ENCODE peak calls at places on chromosomes 13 and 19, in nine cellular contexts. One of them, this sample, is unnamed.

GRCh38 chr13:112106467-112107141 is 39.7 kb downstream of the SOX1 start:
- DNase-seq in WTC11: peak
- DNase-seq in hippocampal formation: peak
- DNase-seq in AG10803: no peak
- DNase-seq in ELR: no peak
- DNase-seq in EH: no peak
- DNase-seq in OCI-M1: no peak
- DNase-seq in NCI-H446 treated with DMSO at 0.1 percent for 48 hours: no peak
- DNase-seq in activated CD4-positive, alpha-beta T cell treated with anti-CD3 and anti-CD28 coated beads, Interleukin-2, amount 50 U/mL, for 24 hours: no peak
- DNase-seq in this sample: no peak

GRCh38 chr19:49455729-49456128 is 2.7 kb downstream of the ALDH16A1 start:
- DNase-seq in WTC11: no peak
- DNase-seq in EH: peak
- DNase-seq in activated CD4-positive, alpha-beta T cell treated with anti-CD3 and anti-CD28 coated beads, Interleukin-2, amount 50 U/mL, for 24 hours: no peak
- DNase-seq in NCI-H446 treated with DMSO at 0.1 percent for 48 hours: no peak
- DNase-seq in OCI-M1: no peak
- DNase-seq in hippocampal formation: no peak
- DNase-seq in ELR: no peak
- DNase-seq in AG10803: peak
- DNase-seq in this sample: no peak

GRCh38 chr19:30686252-30686762 is 314.1 kb downstream of the ZNF536 start:
- DNase-seq in EH: peak
- DNase-seq in WTC11: no peak
- DNase-seq in AG10803: peak
- DNase-seq in activated CD4-positive, alpha-beta T cell treated with anti-CD3 and anti-CD28 coated beads, Interleukin-2, amount 50 U/mL, for 24 hours: no peak
- DNase-seq in OCI-M1: no peak
- DNase-seq in hippocampal formation: peak
- DNase-seq in ELR: peak
- DNase-seq in NCI-H446 treated with DMSO at 0.1 percent for 48 hours: no peak
- DNase-seq in this sample: no peak

GRCh38 chr13:102901056-102901455 is 55.2 kb downstream of the ERCC5 start:
- DNase-seq in OCI-M1: no peak
- DNase-seq in WTC11: no peak
- DNase-seq in EH: no peak
- DNase-seq in NCI-H446 treated with DMSO at 0.1 percent for 48 hours: no peak
- DNase-seq in AG10803: no peak
- DNase-seq in ELR: no peak
- DNase-seq in hippocampal formation: no peak
- DNase-seq in activated CD4-positive, alpha-beta T cell treated with anti-CD3 and anti-CD28 coated beads, Interleukin-2, amount 50 U/mL, for 24 hours: no peak
- DNase-seq in this sample: no peak

GRCh38 chr19:11927227-11927626 is 2.3 kb downstream of the ZNF700 start:
- DNase-seq in WTC11: no peak
- DNase-seq in hippocampal formation: no peak
- DNase-seq in NCI-H446 treated with DMSO at 0.1 percent for 48 hours: no peak
- DNase-seq in EH: no peak
- DNase-seq in OCI-M1: no peak
- DNase-seq in activated CD4-positive, alpha-beta T cell treated with anti-CD3 and anti-CD28 coated beads, Interleukin-2, amount 50 U/mL, for 24 hours: no peak
- DNase-seq in AG10803: no peak
- DNase-seq in ELR: no peak
- DNase-seq in this sample: no peak

GRCh38 chr19:31214997-31215396 is 134.2 kb downstream of the TSHZ3 start:
- DNase-seq in AG10803: no peak
- DNase-seq in activated CD4-positive, alpha-beta T cell treated with anti-CD3 and anti-CD28 coated beads, Interleukin-2, amount 50 U/mL, for 24 hours: peak
- DNase-seq in NCI-H446 treated with DMSO at 0.1 percent for 48 hours: no peak
- DNase-seq in hippocampal formation: no peak
- DNase-seq in EH: no peak
- DNase-seq in OCI-M1: no peak
- DNase-seq in ELR: peak
- DNase-seq in WTC11: no peak
- DNase-seq in this sample: peak

GRCh38 chr19:38649305-38650179 is 2.1 kb downstream of the ACTN4 start:
- DNase-seq in activated CD4-positive, alpha-beta T cell treated with anti-CD3 and anti-CD28 coated beads, Interleukin-2, amount 50 U/mL, for 24 hours: no peak
- DNase-seq in EH: peak
- DNase-seq in OCI-M1: peak
- DNase-seq in NCI-H446 treated with DMSO at 0.1 percent for 48 hours: no peak
- DNase-seq in AG10803: no peak
- DNase-seq in ELR: peak
- DNase-seq in WTC11: no peak
- DNase-seq in hippocampal formation: no peak
- DNase-seq in this sample: peak

GRCh38 chr19:738509-739128 is 12.3 kb upstream of the MISP start:
- DNase-seq in EH: no peak
- DNase-seq in NCI-H446 treated with DMSO at 0.1 percent for 48 hours: no peak
- DNase-seq in hippocampal formation: no peak
- DNase-seq in ELR: no peak
- DNase-seq in WTC11: no peak
- DNase-seq in OCI-M1: no peak
- DNase-seq in AG10803: no peak
- DNase-seq in activated CD4-positive, alpha-beta T cell treated with anti-CD3 and anti-CD28 coated beads, Interleukin-2, amount 50 U/mL, for 24 hours: no peak
- DNase-seq in this sample: no peak

GRCh38 chr19:6260912-6261636 is 18.7 kb downstream of the MLLT1 start:
- DNase-seq in hippocampal formation: no peak
- DNase-seq in AG10803: no peak
- DNase-seq in OCI-M1: peak
- DNase-seq in ELR: peak
- DNase-seq in activated CD4-positive, alpha-beta T cell treated with anti-CD3 and anti-CD28 coated beads, Interleukin-2, amount 50 U/mL, for 24 hours: no peak
- DNase-seq in NCI-H446 treated with DMSO at 0.1 percent for 48 hours: no peak
- DNase-seq in EH: peak
- DNase-seq in WTC11: peak
- DNase-seq in this sample: peak

GRCh38 chr13:98487522-98487921 is 89.4 kb downstream of the STK24 start:
- DNase-seq in EH: no peak
- DNase-seq in ELR: no peak
- DNase-seq in activated CD4-positive, alpha-beta T cell treated with anti-CD3 and anti-CD28 coated beads, Interleukin-2, amount 50 U/mL, for 24 hours: no peak
- DNase-seq in NCI-H446 treated with DMSO at 0.1 percent for 48 hours: no peak
- DNase-seq in hippocampal formation: no peak
- DNase-seq in WTC11: no peak
- DNase-seq in AG10803: no peak
- DNase-seq in OCI-M1: peak
- DNase-seq in this sample: no peak

GRCh38 chr13:110501188-110501587 is 60.3 kb downstream of the RAB20 start:
- DNase-seq in EH: no peak
- DNase-seq in activated CD4-positive, alpha-beta T cell treated with anti-CD3 and anti-CD28 coated beads, Interleukin-2, amount 50 U/mL, for 24 hours: no peak
- DNase-seq in ELR: no peak
- DNase-seq in WTC11: no peak
- DNase-seq in AG10803: no peak
- DNase-seq in OCI-M1: no peak
- DNase-seq in hippocampal formation: no peak
- DNase-seq in NCI-H446 treated with DMSO at 0.1 percent for 48 hours: no peak
- DNase-seq in this sample: no peak

GRCh38 chr13:64397699-64398098 is 2832.4 kb downstream of the PCDH9 start:
- DNase-seq in activated CD4-positive, alpha-beta T cell treated with anti-CD3 and anti-CD28 coated beads, Interleukin-2, amount 50 U/mL, for 24 hours: no peak
- DNase-seq in OCI-M1: peak
- DNase-seq in ELR: peak
- DNase-seq in AG10803: peak
- DNase-seq in hippocampal formation: no peak
- DNase-seq in NCI-H446 treated with DMSO at 0.1 percent for 48 hours: no peak
- DNase-seq in WTC11: no peak
- DNase-seq in EH: peak
- DNase-seq in this sample: peak

GRCh38 chr19:14758816-14759215 is 19.5 kb downstream of the ADGRE2 start:
- DNase-seq in hippocampal formation: no peak
- DNase-seq in activated CD4-positive, alpha-beta T cell treated with anti-CD3 and anti-CD28 coated beads, Interleukin-2, amount 50 U/mL, for 24 hours: no peak
- DNase-seq in ELR: no peak
- DNase-seq in WTC11: peak
- DNase-seq in NCI-H446 treated with DMSO at 0.1 percent for 48 hours: no peak
- DNase-seq in AG10803: no peak
- DNase-seq in OCI-M1: no peak
- DNase-seq in EH: no peak
- DNase-seq in this sample: no peak

GRCh38 chr19:8567522-8568172 is 9.6 kb downstream of the MYO1F start:
- DNase-seq in WTC11: no peak
- DNase-seq in hippocampal formation: no peak
- DNase-seq in activated CD4-positive, alpha-beta T cell treated with anti-CD3 and anti-CD28 coated beads, Interleukin-2, amount 50 U/mL, for 24 hours: no peak
- DNase-seq in AG10803: no peak
- DNase-seq in EH: no peak
- DNase-seq in ELR: no peak
- DNase-seq in OCI-M1: peak
- DNase-seq in NCI-H446 treated with DMSO at 0.1 percent for 48 hours: no peak
- DNase-seq in this sample: no peak

GRCh38 chr19:39146686-39147450 is 21.3 kb downstream of the PAK4 start:
- DNase-seq in NCI-H446 treated with DMSO at 0.1 percent for 48 hours: no peak
- DNase-seq in EH: no peak
- DNase-seq in AG10803: no peak
- DNase-seq in WTC11: no peak
- DNase-seq in OCI-M1: no peak
- DNase-seq in ELR: no peak
- DNase-seq in hippocampal formation: no peak
- DNase-seq in activated CD4-positive, alpha-beta T cell treated with anti-CD3 and anti-CD28 coated beads, Interleukin-2, amount 50 U/mL, for 24 hours: no peak
- DNase-seq in this sample: no peak

GRCh38 chr13:95677564-95678386 is 836 bp downstream of the DNAJC3 start:
- DNase-seq in hippocampal formation: no peak
- DNase-seq in EH: peak
- DNase-seq in NCI-H446 treated with DMSO at 0.1 percent for 48 hours: no peak
- DNase-seq in AG10803: peak
- DNase-seq in WTC11: peak
- DNase-seq in OCI-M1: peak
- DNase-seq in activated CD4-positive, alpha-beta T cell treated with anti-CD3 and anti-CD28 coated beads, Interleukin-2, amount 50 U/mL, for 24 hours: no peak
- DNase-seq in ELR: peak
- DNase-seq in this sample: peak

GRCh38 chr13:98476538-98476966 is 100.4 kb downstream of the STK24 start:
- DNase-seq in WTC11: no peak
- DNase-seq in activated CD4-positive, alpha-beta T cell treated with anti-CD3 and anti-CD28 coated beads, Interleukin-2, amount 50 U/mL, for 24 hours: peak
- DNase-seq in NCI-H446 treated with DMSO at 0.1 percent for 48 hours: no peak
- DNase-seq in OCI-M1: no peak
- DNase-seq in AG10803: peak
- DNase-seq in EH: peak
- DNase-seq in ELR: peak
- DNase-seq in hippocampal formation: no peak
- DNase-seq in this sample: peak

GRCh38 chr19:13984875-13985741 is 21.0 kb downstream of the RFX1 start:
- DNase-seq in ELR: no peak
- DNase-seq in AG10803: no peak
- DNase-seq in hippocampal formation: no peak
- DNase-seq in NCI-H446 treated with DMSO at 0.1 percent for 48 hours: no peak
- DNase-seq in OCI-M1: no peak
- DNase-seq in EH: no peak
- DNase-seq in WTC11: no peak
- DNase-seq in activated CD4-positive, alpha-beta T cell treated with anti-CD3 and anti-CD28 coated beads, Interleukin-2, amount 50 U/mL, for 24 hours: no peak
- DNase-seq in this sample: no peak

GRCh38 chr13:46489586-46490023 is 63.4 kb upstream of the LRCH1 start:
- DNase-seq in EH: peak
- DNase-seq in OCI-M1: no peak
- DNase-seq in activated CD4-positive, alpha-beta T cell treated with anti-CD3 and anti-CD28 coated beads, Interleukin-2, amount 50 U/mL, for 24 hours: no peak
- DNase-seq in hippocampal formation: no peak
- DNase-seq in NCI-H446 treated with DMSO at 0.1 percent for 48 hours: peak
- DNase-seq in ELR: peak
- DNase-seq in WTC11: no peak
- DNase-seq in AG10803: peak
- DNase-seq in this sample: peak

GRCh38 chr13:113526466-113527220 is 36.1 kb upstream of the DCUN1D2 start:
- DNase-seq in NCI-H446 treated with DMSO at 0.1 percent for 48 hours: no peak
- DNase-seq in WTC11: no peak
- DNase-seq in AG10803: no peak
- DNase-seq in activated CD4-positive, alpha-beta T cell treated with anti-CD3 and anti-CD28 coated beads, Interleukin-2, amount 50 U/mL, for 24 hours: no peak
- DNase-seq in hippocampal formation: no peak
- DNase-seq in OCI-M1: no peak
- DNase-seq in EH: no peak
- DNase-seq in ELR: no peak
- DNase-seq in this sample: no peak

GRCh38 chr19:56477429-56478338 is 539 bp upstream of the ZNF667 start:
- DNase-seq in hippocampal formation: peak
- DNase-seq in AG10803: peak
- DNase-seq in ELR: peak
- DNase-seq in OCI-M1: peak
- DNase-seq in EH: peak
- DNase-seq in WTC11: peak
- DNase-seq in activated CD4-positive, alpha-beta T cell treated with anti-CD3 and anti-CD28 coated beads, Interleukin-2, amount 50 U/mL, for 24 hours: peak
- DNase-seq in NCI-H446 treated with DMSO at 0.1 percent for 48 hours: no peak
- DNase-seq in this sample: peak

GRCh38 chr19:15293751-15294505 is 38.4 kb downstream of the BRD4 start:
- DNase-seq in EH: peak
- DNase-seq in ELR: no peak
- DNase-seq in activated CD4-positive, alpha-beta T cell treated with anti-CD3 and anti-CD28 coated beads, Interleukin-2, amount 50 U/mL, for 24 hours: no peak
- DNase-seq in OCI-M1: no peak
- DNase-seq in WTC11: no peak
- DNase-seq in NCI-H446 treated with DMSO at 0.1 percent for 48 hours: no peak
- DNase-seq in hippocampal formation: no peak
- DNase-seq in AG10803: peak
- DNase-seq in this sample: no peak

GRCh38 chr19:17424743-17425365 is 5.0 kb downstream of the MVB12A start:
- DNase-seq in ELR: peak
- DNase-seq in OCI-M1: peak
- DNase-seq in EH: peak
- DNase-seq in hippocampal formation: no peak
- DNase-seq in NCI-H446 treated with DMSO at 0.1 percent for 48 hours: no peak
- DNase-seq in WTC11: peak
- DNase-seq in activated CD4-positive, alpha-beta T cell treated with anti-CD3 and anti-CD28 coated beads, Interleukin-2, amount 50 U/mL, for 24 hours: no peak
- DNase-seq in AG10803: no peak
- DNase-seq in this sample: no peak

GRCh38 chr19:32688315-32688714 is 3.3 kb upstream of the NUDT19 start:
- DNase-seq in OCI-M1: peak
- DNase-seq in ELR: no peak
- DNase-seq in WTC11: no peak
- DNase-seq in hippocampal formation: no peak
- DNase-seq in AG10803: no peak
- DNase-seq in activated CD4-positive, alpha-beta T cell treated with anti-CD3 and anti-CD28 coated beads, Interleukin-2, amount 50 U/mL, for 24 hours: no peak
- DNase-seq in NCI-H446 treated with DMSO at 0.1 percent for 48 hours: no peak
- DNase-seq in EH: no peak
- DNase-seq in this sample: no peak

GRCh38 chr13:34357435-34358232 is 539.7 kb downstream of the RFC3 start:
- DNase-seq in ELR: peak
- DNase-seq in EH: peak
- DNase-seq in WTC11: no peak
- DNase-seq in OCI-M1: peak
- DNase-seq in hippocampal formation: no peak
- DNase-seq in AG10803: peak
- DNase-seq in activated CD4-positive, alpha-beta T cell treated with anti-CD3 and anti-CD28 coated beads, Interleukin-2, amount 50 U/mL, for 24 hours: no peak
- DNase-seq in NCI-H446 treated with DMSO at 0.1 percent for 48 hours: no peak
- DNase-seq in this sample: peak

This sample was measured in HT1080.